ENCODE peak calls at places on chromosomes 11 and 22, in seven cellular contexts. B, R, N, H, D, Q and Z are unnamed samples.

GRCh38 chr22:49198705-49199084 is 629.0 kb downstream of the BRD1 start:
- DNase-seq in B (no peak), R (peak; percentile 47), N (no peak), H (no peak), D (no peak), Q (no peak), Z (no peak)

GRCh38 chr22:33000342-33001280 is 57.6 kb downstream of the SYN3 start:
- DNase-seq in B (peak; percentile 90), R (peak; percentile 76), N (peak; percentile 2), H (no peak), D (peak; percentile 77), Q (peak; percentile 49), Z (peak; percentile 63)

GRCh38 chr11:34926101-34926830 is 9.8 kb downstream of the PDHX start:
- DNase-seq in B (peak; percentile 60), R (no peak), N (peak; percentile 67), H (no peak), D (no peak), Q (peak; percentile 76), Z (peak; percentile 74)

GRCh38 chr22:49367016-49367697 is 460.5 kb downstream of the BRD1 start:
- DNase-seq in B (no peak), R (peak; percentile 33), N (no peak), H (no peak), D (no peak), Q (no peak), Z (peak; percentile 29)

GRCh38 chr11:58592760-58593472 is 14.1 kb downstream of the ZFP91 start:
- DNase-seq in B (no peak), R (no peak), N (no peak), H (no peak), D (no peak), Q (no peak), Z (peak; percentile 10)

GRCh38 chr22:31436132-31436531 is 36.7 kb downstream of the DRG1 start:
- DNase-seq in B (no peak), R (no peak), N (no peak), H (no peak), D (no peak), Q (no peak), Z (peak; percentile 17)

GRCh38 chr11:10931761-10932700 is 74.2 kb upstream of the ZBED5 start:
- DNase-seq in B (peak; percentile 33), R (no peak), N (no peak), H (no peak), D (peak; percentile 75), Q (peak; percentile 24), Z (no peak)

GRCh38 chr22:30047364-30047738 is 32.9 kb upstream of the HORMAD2 start:
- DNase-seq in B (peak; percentile 61), R (peak; percentile 13), N (no peak), H (no peak), D (no peak), Q (peak; percentile 12), Z (peak; percentile 59)

GRCh38 chr11:134536219-134536618 is 124.2 kb upstream of the B3GAT1 start:
- DNase-seq in B (no peak), R (peak; percentile 35), N (no peak), H (no peak), D (peak; percentile 21), Q (no peak), Z (no peak)

GRCh38 chr11:78940500-78941225 is 366.0 kb upstream of the NARS2 start:
- DNase-seq in B (no peak), R (no peak), N (no peak), H (no peak), D (no peak), Q (no peak), Z (no peak)

GRCh38 chr11:66882540-66882939 is 25.7 kb downstream of the LRFN4 start:
- DNase-seq in B (no peak), R (no peak), N (no peak), H (no peak), D (peak; percentile 59), Q (no peak), Z (no peak)

GRCh38 chr11:30879322-30880020 is 293.3 kb upstream of the MPPED2 start:
- DNase-seq in B (no peak), R (no peak), N (peak; percentile 83), H (no peak), D (no peak), Q (peak; percentile 78), Z (no peak)

GRCh38 chr11:109735139-109735538 is 313.1 kb downstream of the C11orf87 start:
- DNase-seq in B (no peak), R (no peak), N (no peak), H (no peak), D (no peak), Q (no peak), Z (no peak)

GRCh38 chr11:6737872-6738466 is 33.8 kb downstream of the OR2AG2 start:
- DNase-seq in B (peak; percentile 62), R (no peak), N (peak; percentile 64), H (no peak), D (no peak), Q (peak; percentile 57), Z (peak; percentile 68)

GRCh38 chr11:12284321-12285050 is 92.9 kb upstream of the PARVA start:
- DNase-seq in B (peak; percentile 14), R (no peak), N (peak; percentile 11), H (no peak), D (no peak), Q (peak; percentile 53), Z (peak; percentile 64)

GRCh38 chr22:42275970-42276369 is 5.5 kb upstream of the TCF20 start:
- DNase-seq in B (no peak), R (peak; percentile 27), N (no peak), H (no peak), D (no peak), Q (no peak), Z (peak; percentile 13)

GRCh38 chr11:124873980-124874379 is 8.7 kb downstream of the ROBO3 start:
- DNase-seq in B (no peak), R (peak; percentile 35), N (no peak), H (no peak), D (no peak), Q (no peak), Z (no peak)

GRCh38 chr11:38169286-38169685 is 1571.2 kb upstream of the RAG2 start:
- DNase-seq in B (no peak), R (no peak), N (peak; percentile 44), H (peak; percentile 6), D (no peak), Q (peak; percentile 84), Z (peak; percentile 85)

GRCh38 chr11:128701936-128702335 is 8.1 kb downstream of the FLI1 start:
- DNase-seq in B (no peak), R (no peak), N (no peak), H (no peak), D (no peak), Q (no peak), Z (no peak)

GRCh38 chr11:122981388-122982264 is at the start of gene BSX:
- DNase-seq in B (peak; percentile 80), R (no peak), N (peak; percentile 38), H (no peak), D (peak; percentile 67), Q (peak; percentile 56), Z (peak; percentile 48)

GRCh38 chr11:35362571-35362980 is 56.8 kb downstream of the SLC1A2 start:
- DNase-seq in B (no peak), R (no peak), N (no peak), H (peak; percentile 74), D (no peak), Q (no peak), Z (no peak)

GRCh38 chr11:129785383-129786111 is 30.1 kb upstream of the TMEM45B start:
- DNase-seq in B (peak; percentile 67), R (no peak), N (no peak), H (no peak), D (no peak), Q (peak; percentile 49), Z (peak; percentile 33)
- TF ChIP-seq CTCF in B (peak; percentile 21), R (no peak), N (no peak), H (peak; percentile 35), D (no peak), Q (peak; percentile 42), Z (peak; percentile 45)

GRCh38 chr11:86383314-86383713 is 8.6 kb downstream of the CCDC81 start:
- DNase-seq in B (no peak), R (no peak), N (no peak), H (no peak), D (no peak), Q (no peak), Z (no peak)

GRCh38 chr11:86388198-86388597 is 13.5 kb downstream of the CCDC81 start:
- DNase-seq in B (no peak), R (no peak), N (no peak), H (no peak), D (no peak), Q (no peak), Z (no peak)

GRCh38 chr11:86390499-86390898 is 15.8 kb downstream of the CCDC81 start:
- DNase-seq in B (no peak), R (no peak), N (peak; percentile 24), H (no peak), D (no peak), Q (no peak), Z (no peak)

GRCh38 chr11:86386791-86387190 is 12.1 kb downstream of the CCDC81 start:
- DNase-seq in B (no peak), R (no peak), N (no peak), H (no peak), D (no peak), Q (peak; percentile 6), Z (no peak)
- H3K4me3 ChIP-seq in B (no peak overlapping the region), R (no peak overlapping the region), N (no peak overlapping the region), H (no peak overlapping the region), D (no peak overlapping the region), Q (no peak overlapping the region), Z (no peak overlapping the region)

DNA sequence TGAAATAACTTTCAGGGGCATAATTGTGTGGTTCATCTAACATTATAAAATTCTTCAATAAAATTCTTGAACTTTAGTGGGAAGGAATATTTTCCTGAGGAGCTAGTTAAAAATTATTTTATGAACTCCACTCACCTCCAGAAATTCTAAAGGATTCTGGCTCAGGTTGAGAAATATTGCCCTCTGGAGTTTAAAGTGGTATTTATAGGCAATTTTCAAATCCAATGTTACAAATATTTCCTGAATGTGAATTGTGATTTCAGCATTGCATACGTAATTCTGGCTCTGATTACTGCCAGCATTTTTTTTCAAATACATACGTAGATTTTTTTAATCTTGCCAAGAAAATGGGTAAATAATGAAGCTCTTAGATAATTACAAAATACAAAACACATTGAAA is 598.2 kb upstream of the ANO3 start:
- DNase-seq in B (no peak), R (no peak), N (no peak), H (no peak), D (no peak), Q (peak; percentile 15), Z (peak; percentile 53)
- TF ChIP-seq CTCF in B (no peak), R (no peak), N (no peak), H (no peak), D (no peak), Q (peak; percentile 3), Z (peak; percentile 50)

DNA sequence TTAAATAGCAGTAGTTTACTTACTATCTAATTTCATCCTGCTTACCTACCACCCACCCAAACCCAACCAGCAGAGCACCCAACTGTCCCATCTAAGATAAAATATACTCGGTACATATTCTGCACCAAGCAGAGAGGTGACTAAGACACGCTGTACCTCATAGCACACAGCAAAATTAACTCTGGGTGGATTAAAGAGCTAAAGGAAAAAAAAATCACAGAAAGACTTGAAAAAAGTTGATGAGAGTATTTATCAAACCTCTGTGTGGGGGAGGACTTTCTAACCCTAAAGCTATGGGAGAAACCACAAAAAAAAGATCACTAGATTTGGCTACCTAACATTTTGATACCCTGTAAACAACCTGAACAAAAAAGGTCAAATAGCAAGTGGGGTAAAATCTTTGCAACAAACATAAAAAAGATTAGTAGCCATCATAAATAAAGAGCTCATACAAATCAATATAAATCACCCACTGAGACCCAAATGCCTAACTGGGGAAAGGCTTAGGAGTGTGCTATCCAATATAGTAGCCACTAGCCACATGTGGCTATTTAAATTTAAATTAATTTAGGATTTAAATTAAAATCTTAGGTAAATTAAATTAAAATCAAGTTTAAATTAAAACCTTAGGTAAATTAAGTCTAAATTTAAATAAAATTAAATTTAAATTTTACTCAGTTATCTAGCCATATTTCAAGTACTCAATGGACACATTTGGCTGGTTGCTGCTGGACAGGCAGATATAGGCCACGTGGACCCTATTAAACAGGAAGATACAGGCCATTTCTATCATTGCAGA is 25.6 kb upstream of the CD5 start:
- DNase-seq in B (no peak), R (no peak), N (no peak), H (no peak), D (no peak), Q (no peak), Z (no peak)
- H3K4me3 ChIP-seq in B (no peak overlapping the region), R (no peak overlapping the region), N (no peak overlapping the region), H (no peak overlapping the region), D (no peak overlapping the region), Q (no peak overlapping the region), Z (no peak overlapping the region)